ENCODE peak calls at places on chromosomes 16 and 17, in seven cellular contexts. Z is A549, S is IMR-90, V is GM12878, X is K562, I is HCT116, Y is HepG2. P is an unnamed sample.

GRCh38 chr16:56869513-56870270 is 4.7 kb downstream of the SLC12A3 start:
- DNase-seq in Y (peak; percentile 77), Z (peak; percentile 66), V (no peak), S (no peak), X (peak; percentile 75), I (peak; percentile 34), P (peak; percentile 34)

GRCh38 chr17:76251478-76252039 is 11.3 kb upstream of the RNF157 start:
- DNase-seq in Z (no peak), X (no peak), I (no peak), Y (peak; percentile 56), S (no peak), V (no peak), P (no peak)

GRCh38 chr17:32341857-32342602 is at the start of gene C17orf75:
- DNase-seq in V (peak; percentile 42), Z (peak; percentile 69), I (peak; percentile 63), Y (peak; percentile 73), S (peak; percentile 70), X (peak; percentile 90), P (no peak)

GRCh38 chr17:4072487-4073157 is 70.2 kb downstream of the ZZEF1 start:
- DNase-seq in Y (no peak), X (no peak), Z (no peak), S (peak; percentile 89), I (no peak), V (no peak), P (no peak)

GRCh38 chr16:87074635-87075318 is 242.4 kb downstream of the C16orf95 start:
- DNase-seq in S (no peak), Z (no peak), V (peak; percentile 68), I (no peak), X (no peak), Y (no peak), P (no peak)

GRCh38 chr17:37713624-37714023 is 31.2 kb downstream of the HNF1B start:
- DNase-seq in V (no peak), Y (no peak), X (no peak), Z (no peak), I (no peak), S (no peak), P (no peak)

GRCh38 chr17:3043737-3044365 is 19.6 kb downstream of the OR1D5 start:
- DNase-seq in S (no peak), Y (peak; percentile 15), Z (no peak), V (no peak), X (peak; percentile 34), I (no peak), P (no peak)

GRCh38 chr17:51848451-51848850 is 310.1 kb downstream of the CA10 start:
- DNase-seq in I (no peak), Y (no peak), S (no peak), Z (no peak), V (no peak), X (no peak), P (no peak)

GRCh38 chr16:22300427-22301071 is 3.3 kb downstream of the POLR3E start:
- DNase-seq in S (peak; percentile 62), X (peak; percentile 50), V (no peak), Y (peak; percentile 58), I (no peak), Z (peak; percentile 76), P (peak; percentile 67)

GRCh38 chr17:4696432-4696796 is 7.5 kb downstream of the PELP1 start:
- DNase-seq in Y (no peak), V (peak; percentile 55), I (no peak), S (no peak), X (no peak), Z (no peak), P (no peak)

GRCh38 chr16:1776991-1777374 is 4.0 kb upstream of the MRPS34 start:
- DNase-seq in X (no peak), Y (no peak), I (no peak), V (no peak), Z (no peak), S (no peak), P (no peak)

GRCh38 chr17:28534740-28535375 is 17.6 kb downstream of the UNC119 start:
- DNase-seq in X (no peak), Z (no peak), Y (no peak), I (no peak), V (no peak), S (no peak), P (no peak)

GRCh38 chr17:3447625-3448024 is 14.0 kb upstream of the OR1E2 start:
- DNase-seq in V (no peak), I (peak; percentile 34), S (no peak), Y (peak; percentile 6), X (peak; percentile 15), Z (no peak), P (no peak)

GRCh38 chr17:1467898-1468492 is 12.0 kb upstream of the CRK start:
- DNase-seq in I (no peak), Y (peak; percentile 92), X (no peak), V (no peak), S (no peak), Z (no peak), P (no peak)

GRCh38 chr16:29809850-29810698 is 1.9 kb upstream of the PRRT2 start:
- DNase-seq in X (peak; percentile 65), S (no peak), I (no peak), Z (no peak), V (no peak), Y (no peak), P (no peak)

GRCh38 chr17:41785876-41786226 is 660 bp downstream of the JUP start:
- DNase-seq in V (no peak), S (no peak), Z (no peak), Y (no peak), X (peak; percentile 81), I (no peak), P (peak; percentile 76)
- TF ChIP-seq CEBPB in V (no peak), S (no peak), Z (no peak), Y (no peak), X (no peak), I (no peak), P (no peak)

DNA sequence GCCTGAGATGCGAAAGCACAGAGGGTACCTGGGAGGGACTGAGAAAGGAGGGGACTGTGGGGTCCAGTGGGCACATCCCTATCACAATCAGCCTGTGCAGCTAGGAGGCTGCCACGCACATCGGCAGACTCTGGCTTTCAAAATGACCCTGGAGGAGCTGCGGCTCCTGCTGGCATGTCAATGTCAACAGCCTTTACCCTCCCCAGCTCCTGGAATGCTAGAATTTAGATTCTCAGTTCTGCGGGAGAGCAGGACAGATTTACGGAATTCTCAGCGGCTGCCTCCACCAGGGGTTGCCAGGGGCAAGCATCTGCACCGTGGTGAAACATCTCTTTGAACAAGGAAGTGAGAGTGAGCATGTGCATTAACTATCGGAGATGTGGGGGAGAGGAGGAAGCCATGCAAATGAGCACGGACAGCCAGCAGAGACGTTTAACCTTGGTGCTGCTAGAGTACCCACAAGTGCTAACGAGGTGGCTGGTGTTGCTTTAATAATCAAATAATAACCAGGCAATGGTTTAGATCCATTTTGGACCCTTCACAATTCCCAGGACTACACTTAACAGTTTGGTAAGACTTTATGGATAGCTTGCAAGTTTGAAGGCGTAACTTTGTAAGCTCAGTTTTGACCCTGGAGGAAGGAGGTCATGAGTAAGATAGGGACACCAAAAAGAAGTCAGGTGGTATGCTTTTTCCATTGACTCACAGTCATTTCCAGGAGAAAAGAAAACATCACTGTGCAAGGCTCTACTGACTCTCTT is 54.1 kb downstream of the XYLT1 start:
- DNase-seq in V (peak; percentile 89), Z (no peak), X (no peak), S (peak; percentile 38), I (no peak), Y (no peak), P (no peak)
- TF ChIP-seq CEBPB in V (no peak), Z (no peak), X (no peak), S (no peak), I (no peak), Y (no peak), P (no peak)

DNA sequence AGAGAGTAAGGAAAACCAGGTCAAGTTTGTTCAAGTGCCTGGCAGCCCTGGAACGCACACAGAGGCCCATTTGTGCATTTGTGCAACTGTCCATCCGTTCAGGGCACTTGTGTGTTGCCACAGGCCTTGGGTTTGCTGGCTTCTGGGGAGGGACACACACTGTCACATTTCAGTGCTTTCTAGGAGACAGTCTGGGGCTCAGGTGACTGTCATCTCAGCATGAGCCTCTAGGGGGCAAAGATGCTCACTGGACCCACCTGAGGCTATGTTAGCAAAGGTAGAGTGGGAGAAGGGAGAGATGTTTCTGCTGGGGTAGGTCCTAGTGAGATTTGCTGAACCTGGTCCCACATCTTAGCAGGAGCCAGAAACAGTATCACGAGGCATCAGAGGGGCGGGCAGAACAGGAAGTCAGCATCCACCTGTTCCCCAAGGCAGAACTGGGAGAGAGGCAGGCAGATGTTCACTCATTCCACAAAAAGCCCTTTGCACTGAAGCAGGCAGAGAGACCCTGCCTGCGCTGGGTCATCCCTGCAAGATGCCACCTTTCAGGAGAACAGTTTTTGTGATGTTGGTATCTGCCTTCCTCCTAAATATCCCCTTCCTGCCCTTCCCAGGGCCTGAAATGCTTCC is 48.5 kb downstream of the RAI1 start:
- DNase-seq in I (peak; percentile 19), Z (peak; percentile 79), Y (peak; percentile 30), X (peak; percentile 44), V (no peak), S (no peak), P (no peak)
- TF ChIP-seq CEBPB in I (no peak), Z (no peak), Y (no peak), X (no peak), V (no peak), S (no peak), P (no peak)

GRCh38 chr16:346587-346986 is 5.9 kb downstream of the AXIN1 start:
- DNase-seq in S (peak; percentile 68), Z (no peak), I (no peak), V (no peak), X (no peak), Y (no peak), P (no peak)
- TF ChIP-seq CEBPB in S (no peak), Z (no peak), I (no peak), V (no peak), X (no peak), Y (no peak), P (no peak)

GRCh38 chr16:27703545-27703944 is 153.6 kb downstream of the KATNIP start:
- DNase-seq in S (peak; percentile 21), I (no peak), Y (no peak), Z (no peak), X (no peak), V (no peak), P (no peak)

GRCh38 chr16:27706803-27707685 is 157.1 kb downstream of the KATNIP start:
- DNase-seq in I (no peak), X (peak; percentile 12), Z (no peak), Y (no peak), S (no peak), V (no peak), P (no peak)

GRCh38 chr16:27708651-27709050 is 158.7 kb downstream of the KATNIP start:
- DNase-seq in X (no peak), S (no peak), V (no peak), Y (no peak), I (no peak), Z (no peak), P (no peak)

GRCh38 chr16:27704252-27704651 is 154.3 kb downstream of the KATNIP start:
- DNase-seq in V (no peak), Z (no peak), Y (no peak), I (no peak), S (no peak), X (no peak), P (no peak)

DNA sequence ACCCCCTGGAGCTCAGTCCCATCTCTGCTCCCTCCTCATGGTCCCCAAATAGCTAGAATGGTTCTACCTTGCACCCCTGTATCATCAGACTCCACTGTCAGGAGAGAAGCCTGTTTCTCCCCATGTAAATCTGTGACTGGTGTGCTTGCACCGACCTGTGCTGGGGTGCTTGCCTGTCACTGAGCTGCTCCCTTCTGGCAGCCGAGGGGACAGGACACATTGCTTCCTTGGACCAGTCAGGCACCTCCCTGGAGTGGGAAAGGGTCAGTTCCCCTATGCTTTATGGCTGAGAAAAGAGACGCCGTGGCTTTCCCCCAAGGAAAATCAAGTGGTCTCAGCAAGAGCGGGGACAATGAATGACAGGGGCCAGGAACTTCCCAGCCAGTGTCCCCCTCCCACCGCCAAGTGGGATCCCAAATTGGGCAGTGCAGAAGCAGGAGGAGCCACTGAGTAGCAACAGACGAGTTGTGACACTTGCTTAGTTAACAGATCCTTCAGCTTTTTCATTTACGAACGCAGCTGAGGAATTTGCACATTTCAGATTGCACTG is 156.3 kb downstream of the KATNIP start:
- DNase-seq in S (no peak), Y (no peak), Z (no peak), I (no peak), V (no peak), X (no peak), P (no peak)
- TF ChIP-seq CEBPB in S (no peak), Y (no peak), Z (no peak), I (no peak), V (no peak), X (no peak), P (no peak)

P was measured in H1.